ENCODE peak calls at places on chromosomes 3 and 15, in nine cellular contexts. V is fibroblast of pulmonary artery; X is iris pigment epithelial cell; O is LoVo; B is GM23338; A is HS-5; K is activated B cell treated with CpG ODN at 0.5 μM for 24 hours; R is Daoy; T is stimulated activated naive CD8-positive, alpha-beta T cell treated with anti-CD3 and anti-CD28 coated beads, Interleukin-15, amount 100 ng/mL, for 72 hours. Y is an unnamed sample.

GRCh38 chr3:66485291-66485968 is 15.4 kb downstream of the LRIG1 start:
- DNase-seq in V (peak), X (peak), O (no peak), B (no peak), A (peak), K (no peak), R (peak), T (no peak), Y (no peak)

GRCh38 chr3:123688241-123688747 is 103.4 kb upstream of the HACD2 start:
- DNase-seq in V (peak), X (peak), O (peak), B (no peak), A (peak), K (no peak), R (peak), T (no peak), Y (peak)

GRCh38 chr3:85821130-85821756 is 862.5 kb downstream of the CADM2 start:
- DNase-seq in V (peak), X (peak), O (peak), B (peak), A (no peak), K (no peak), R (no peak), T (no peak), Y (peak)

GRCh38 chr3:34213481-34213880 is 415.1 kb downstream of the PDCD6IP start:
- DNase-seq in V (no peak), X (no peak), O (no peak), B (peak), A (no peak), K (no peak), R (no peak), T (no peak), Y (no peak)

GRCh38 chr3:42067324-42067723 is 23.8 kb upstream of the TRAK1 start:
- DNase-seq in V (peak), X (peak), O (no peak), B (no peak), A (no peak), K (no peak), R (no peak), T (no peak), Y (no peak)

GRCh38 chr3:145812396-145812795 is 348.6 kb downstream of the PLOD2 start:
- DNase-seq in V (no peak), X (no peak), O (no peak), B (no peak), A (no peak), K (no peak), R (no peak), T (no peak), Y (no peak)

GRCh38 chr3:50342818-50343633 is 2.4 kb upstream of the RASSF1 start:
- DNase-seq in V (no peak), X (no peak), O (no peak), B (peak), A (no peak), K (no peak), R (no peak), T (no peak), Y (no peak)

GRCh38 chr3:168047190-168047795 is 48.4 kb downstream of the GOLIM4 start:
- DNase-seq in V (peak), X (peak), O (peak), B (peak), A (peak), K (no peak), R (peak), T (peak), Y (peak)

GRCh38 chr15:40063563-40064011 is 24.6 kb upstream of the SRP14 start:
- DNase-seq in V (peak), X (peak), O (no peak), B (no peak), A (peak), K (no peak), R (peak), T (no peak), Y (no peak)

GRCh38 chr15:68774521-68775293 is 46.0 kb downstream of the ANP32A start:
- DNase-seq in V (peak), X (no peak), O (no peak), B (no peak), A (no peak), K (no peak), R (no peak), T (no peak), Y (no peak)

GRCh38 chr3:9916734-9917680 is at the start of gene IL17RC:
- DNase-seq in V (peak), X (peak), O (peak), B (peak), A (peak), K (no peak), R (peak), T (peak), Y (peak)

GRCh38 chr3:196596355-196596754 is 27.9 kb downstream of the FBXO45 start:
- DNase-seq in V (no peak), X (no peak), O (no peak), B (no peak), A (no peak), K (no peak), R (no peak), T (no peak), Y (no peak)

GRCh38 chr15:93913310-93913709 is 318.1 kb upstream of the MCTP2 start:
- DNase-seq in V (no peak), X (no peak), O (no peak), B (no peak), A (no peak), K (no peak), R (no peak), T (no peak), Y (no peak)

GRCh38 chr15:56602253-56602652 is 131.1 kb downstream of the ZNF280D start:
- DNase-seq in V (no peak), X (no peak), O (no peak), B (peak), A (no peak), K (no peak), R (no peak), T (no peak), Y (no peak)

GRCh38 chr3:138082085-138082991 is 33.1 kb downstream of the DZIP1L start:
- DNase-seq in V (peak), X (peak), O (peak), B (no peak), A (peak), K (no peak), R (peak), T (peak), Y (peak)

GRCh38 chr3:145457825-145458552 is 703.0 kb downstream of the PLOD2 start:
- DNase-seq in V (no peak), X (no peak), O (no peak), B (no peak), A (no peak), K (no peak), R (no peak), T (no peak), Y (no peak)

GRCh38 chr3:54882114-54882833 is 45.6 kb downstream of the LRTM1 start:
- DNase-seq in V (peak), X (peak), O (no peak), B (no peak), A (peak), K (no peak), R (peak), T (no peak), Y (no peak)

GRCh38 chr15:36567445-36567844 is 12.0 kb upstream of the CDIN1 start:
- DNase-seq in V (no peak), X (no peak), O (no peak), B (no peak), A (no peak), K (no peak), R (no peak), T (no peak), Y (no peak)

Y was measured in SW480.